ENCODE peak calls at places on chromosomes 5 and 9, in five cellular contexts. One of them, this sample, is unnamed.

GRCh38 chr9:88303785-88304495 is 84.3 kb upstream of the SPIN1 start:
- DNase-seq in A549: no peak
- DNase-seq in HCT116: no peak
- DNase-seq in IMR-90: peak
- DNase-seq in endothelial cell of umbilical vein: no peak
- DNase-seq in this sample: no peak

GRCh38 chr5:175021886-175022285 is 297.5 kb downstream of the MSX2 start:
- DNase-seq in A549: no peak
- DNase-seq in HCT116: no peak
- DNase-seq in IMR-90: no peak
- DNase-seq in endothelial cell of umbilical vein: no peak
- DNase-seq in this sample: no peak

GRCh38 chr9:13351768-13352386 is 72.4 kb upstream of the MPDZ start:
- DNase-seq in A549: peak
- DNase-seq in HCT116: peak
- DNase-seq in IMR-90: peak
- DNase-seq in endothelial cell of umbilical vein: peak
- DNase-seq in this sample: no peak

GRCh38 chr5:35369965-35370790 is 139.9 kb upstream of the PRLR start:
- DNase-seq in A549: no peak
- DNase-seq in HCT116: no peak
- DNase-seq in IMR-90: no peak
- DNase-seq in endothelial cell of umbilical vein: no peak
- DNase-seq in this sample: no peak

GRCh38 chr5:59317023-59317771 is 576.3 kb downstream of the PDE4D start:
- DNase-seq in A549: no peak
- DNase-seq in HCT116: no peak
- DNase-seq in IMR-90: peak
- DNase-seq in endothelial cell of umbilical vein: peak
- DNase-seq in this sample: peak

GRCh38 chr9:136189394-136190236 is 15.3 kb downstream of the LHX3 start:
- DNase-seq in A549: no peak
- DNase-seq in HCT116: no peak
- DNase-seq in IMR-90: no peak
- DNase-seq in endothelial cell of umbilical vein: no peak
- DNase-seq in this sample: no peak

GRCh38 chr5:175535781-175536180 is 57.4 kb downstream of the SFXN1 start:
- DNase-seq in A549: no peak
- DNase-seq in HCT116: no peak
- DNase-seq in IMR-90: no peak
- DNase-seq in endothelial cell of umbilical vein: no peak
- DNase-seq in this sample: no peak

GRCh38 chr5:112974901-112975300 is 1.7 kb upstream of the DCP2 start:
- DNase-seq in A549: no peak
- DNase-seq in HCT116: no peak
- DNase-seq in IMR-90: no peak
- DNase-seq in endothelial cell of umbilical vein: no peak
- DNase-seq in this sample: no peak

GRCh38 chr9:89684218-89684617 is 79.4 kb downstream of the GADD45G start:
- DNase-seq in A549: no peak
- DNase-seq in HCT116: no peak
- DNase-seq in IMR-90: no peak
- DNase-seq in endothelial cell of umbilical vein: no peak
- DNase-seq in this sample: no peak
- H3K27ac ChIP-seq in A549: no peak
- H3K27ac ChIP-seq in HCT116: no peak
- H3K27ac ChIP-seq in IMR-90: no peak
- H3K27ac ChIP-seq in endothelial cell of umbilical vein: no peak
- H3K27ac ChIP-seq in this sample: no peak

GRCh38 chr9:34691556-34691955 is 480 bp upstream of the CCL19 start:
- DNase-seq in A549: no peak
- DNase-seq in HCT116: no peak
- DNase-seq in IMR-90: no peak
- DNase-seq in endothelial cell of umbilical vein: no peak
- DNase-seq in this sample: no peak
- TF ChIP-seq POLR2A in A549: no peak
- TF ChIP-seq POLR2A in HCT116: no peak
- TF ChIP-seq POLR2A in IMR-90: no peak
- TF ChIP-seq POLR2A in endothelial cell of umbilical vein: no peak
- TF ChIP-seq POLR2A in this sample: no peak

GRCh38 chr5:150162142-150162513 is 4.5 kb upstream of the CDX1 start:
- DNase-seq in A549: no peak
- DNase-seq in HCT116: no peak
- DNase-seq in IMR-90: no peak
- DNase-seq in endothelial cell of umbilical vein: no peak
- DNase-seq in this sample: no peak
- H3K27ac ChIP-seq in A549: no peak
- H3K27ac ChIP-seq in HCT116: no peak
- H3K27ac ChIP-seq in IMR-90: no peak
- H3K27ac ChIP-seq in endothelial cell of umbilical vein: no peak
- H3K27ac ChIP-seq in this sample: peak

DNA sequence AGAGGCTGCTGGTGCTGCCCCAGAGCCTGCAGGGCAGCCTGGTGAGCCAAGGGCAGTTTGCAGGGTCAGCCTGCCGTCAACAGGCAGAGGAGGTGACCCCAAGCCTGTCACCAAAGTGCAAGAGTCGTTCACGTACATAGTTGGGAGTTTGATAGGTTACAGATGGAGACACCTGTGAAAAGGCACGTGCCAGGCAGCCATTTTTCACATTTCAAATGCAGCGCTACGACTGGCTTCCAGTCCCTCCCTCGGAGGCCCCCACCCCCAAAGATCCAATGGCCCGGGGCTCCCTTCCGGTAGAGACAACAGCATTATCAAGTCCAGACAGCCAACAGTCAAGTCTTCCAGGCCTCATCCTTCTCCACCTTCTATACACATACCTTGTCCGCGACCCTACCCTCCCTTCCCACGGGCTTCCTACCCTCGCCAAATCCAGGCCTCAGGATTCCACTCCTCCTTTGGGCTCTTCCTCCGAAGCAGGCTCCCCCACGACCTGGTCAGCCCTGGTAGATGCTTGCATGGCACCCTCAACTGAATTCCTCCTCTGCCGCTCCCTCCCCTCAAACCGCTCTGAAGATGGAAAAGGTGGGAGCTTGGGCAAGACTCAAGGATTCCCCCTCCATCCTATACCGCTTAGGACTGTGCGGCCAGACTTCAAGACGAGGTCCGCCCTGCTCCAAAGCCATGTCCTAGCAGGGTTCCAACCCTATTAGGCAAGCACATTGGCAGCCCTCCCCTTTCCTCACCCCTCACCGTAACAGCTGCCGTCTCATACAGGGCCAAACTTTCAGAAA is 13.2 kb downstream of the HNRNPH1 start:
- DNase-seq in A549: no peak
- DNase-seq in HCT116: no peak
- DNase-seq in IMR-90: no peak
- DNase-seq in endothelial cell of umbilical vein: no peak
- DNase-seq in this sample: no peak
- TF ChIP-seq POLR2A in A549: no peak
- TF ChIP-seq POLR2A in HCT116: no peak
- TF ChIP-seq POLR2A in IMR-90: no peak
- TF ChIP-seq POLR2A in endothelial cell of umbilical vein: peak
- TF ChIP-seq POLR2A in this sample: no peak

DNA sequence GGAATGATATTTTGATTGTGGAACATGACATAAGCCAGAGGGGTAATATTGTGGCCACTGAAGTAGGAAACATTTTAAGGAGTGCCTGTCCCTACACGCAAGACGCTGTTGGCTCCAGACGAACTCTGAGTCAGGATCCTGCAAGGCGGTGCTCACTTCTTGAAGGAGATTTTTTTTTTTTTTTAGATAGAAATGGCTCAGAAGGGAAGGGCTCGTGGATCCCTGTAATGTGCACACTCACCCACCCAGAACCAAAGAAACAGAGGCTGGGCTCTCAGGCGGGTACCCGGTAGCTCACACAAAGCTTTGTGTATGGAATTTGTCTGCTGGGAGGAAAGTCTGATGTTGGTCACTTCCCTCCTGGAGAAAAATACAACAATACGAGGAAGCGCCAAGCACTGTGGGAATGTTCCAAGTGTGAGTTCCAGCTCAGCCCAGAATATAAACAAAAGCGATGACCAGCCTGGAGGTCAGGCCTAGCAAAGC is 25.7 kb downstream of the RAPGEF1 start:
- DNase-seq in A549: peak
- DNase-seq in HCT116: no peak
- DNase-seq in IMR-90: peak
- DNase-seq in endothelial cell of umbilical vein: peak
- DNase-seq in this sample: peak
- H3K27ac ChIP-seq in A549: peak
- H3K27ac ChIP-seq in HCT116: no peak
- H3K27ac ChIP-seq in IMR-90: peak
- H3K27ac ChIP-seq in endothelial cell of umbilical vein: peak
- H3K27ac ChIP-seq in this sample: peak

GRCh38 chr9:127828262-127829031 is 25.8 kb downstream of the FPGS start:
- DNase-seq in A549: peak
- DNase-seq in HCT116: peak
- DNase-seq in IMR-90: peak
- DNase-seq in endothelial cell of umbilical vein: peak
- DNase-seq in this sample: peak
- TF ChIP-seq POLR2A in A549: peak
- TF ChIP-seq POLR2A in HCT116: peak
- TF ChIP-seq POLR2A in IMR-90: no peak
- TF ChIP-seq POLR2A in endothelial cell of umbilical vein: peak
- TF ChIP-seq POLR2A in this sample: peak

GRCh38 chr9:134641989-134642384 is 384 bp downstream of the COL5A1 start:
- DNase-seq in A549: no peak
- DNase-seq in HCT116: no peak
- DNase-seq in IMR-90: no peak
- DNase-seq in endothelial cell of umbilical vein: no peak
- DNase-seq in this sample: no peak

GRCh38 chr9:134641173-134641985 is at the start of gene COL5A1:
- DNase-seq in A549: peak
- DNase-seq in HCT116: no peak
- DNase-seq in IMR-90: peak
- DNase-seq in endothelial cell of umbilical vein: peak
- DNase-seq in this sample: peak

GRCh38 chr9:134644715-134645606 is 3.4 kb downstream of the COL5A1 start:
- DNase-seq in A549: peak
- DNase-seq in HCT116: no peak
- DNase-seq in IMR-90: peak
- DNase-seq in endothelial cell of umbilical vein: peak
- DNase-seq in this sample: peak

GRCh38 chr9:134642385-134643181 is 980 bp downstream of the COL5A1 start:
- DNase-seq in A549: peak
- DNase-seq in HCT116: no peak
- DNase-seq in IMR-90: peak
- DNase-seq in endothelial cell of umbilical vein: peak
- DNase-seq in this sample: peak

GRCh38 chr9:134643306-134643705 is 1.7 kb downstream of the COL5A1 start:
- DNase-seq in A549: no peak
- DNase-seq in HCT116: no peak
- DNase-seq in IMR-90: peak
- DNase-seq in endothelial cell of umbilical vein: peak
- DNase-seq in this sample: peak
- H3K27ac ChIP-seq in A549: peak
- H3K27ac ChIP-seq in HCT116: no peak
- H3K27ac ChIP-seq in IMR-90: peak
- H3K27ac ChIP-seq in endothelial cell of umbilical vein: peak
- H3K27ac ChIP-seq in this sample: peak

GRCh38 chr9:120868339-120868675 is 8.7 kb downstream of the PHF19 start:
- DNase-seq in A549: no peak
- DNase-seq in HCT116: no peak
- DNase-seq in IMR-90: peak
- DNase-seq in endothelial cell of umbilical vein: no peak
- DNase-seq in this sample: no peak

GRCh38 chr9:120869726-120870125 is 7.3 kb downstream of the PHF19 start:
- DNase-seq in A549: no peak
- DNase-seq in HCT116: no peak
- DNase-seq in IMR-90: no peak
- DNase-seq in endothelial cell of umbilical vein: no peak
- DNase-seq in this sample: peak

GRCh38 chr9:120869360-120869687 is 7.7 kb downstream of the PHF19 start:
- DNase-seq in A549: no peak
- DNase-seq in HCT116: no peak
- DNase-seq in IMR-90: no peak
- DNase-seq in endothelial cell of umbilical vein: no peak
- DNase-seq in this sample: no peak

GRCh38 chr9:120867676-120868338 is 9.2 kb downstream of the PHF19 start:
- DNase-seq in A549: no peak
- DNase-seq in HCT116: no peak
- DNase-seq in IMR-90: no peak
- DNase-seq in endothelial cell of umbilical vein: no peak
- DNase-seq in this sample: no peak

DNA sequence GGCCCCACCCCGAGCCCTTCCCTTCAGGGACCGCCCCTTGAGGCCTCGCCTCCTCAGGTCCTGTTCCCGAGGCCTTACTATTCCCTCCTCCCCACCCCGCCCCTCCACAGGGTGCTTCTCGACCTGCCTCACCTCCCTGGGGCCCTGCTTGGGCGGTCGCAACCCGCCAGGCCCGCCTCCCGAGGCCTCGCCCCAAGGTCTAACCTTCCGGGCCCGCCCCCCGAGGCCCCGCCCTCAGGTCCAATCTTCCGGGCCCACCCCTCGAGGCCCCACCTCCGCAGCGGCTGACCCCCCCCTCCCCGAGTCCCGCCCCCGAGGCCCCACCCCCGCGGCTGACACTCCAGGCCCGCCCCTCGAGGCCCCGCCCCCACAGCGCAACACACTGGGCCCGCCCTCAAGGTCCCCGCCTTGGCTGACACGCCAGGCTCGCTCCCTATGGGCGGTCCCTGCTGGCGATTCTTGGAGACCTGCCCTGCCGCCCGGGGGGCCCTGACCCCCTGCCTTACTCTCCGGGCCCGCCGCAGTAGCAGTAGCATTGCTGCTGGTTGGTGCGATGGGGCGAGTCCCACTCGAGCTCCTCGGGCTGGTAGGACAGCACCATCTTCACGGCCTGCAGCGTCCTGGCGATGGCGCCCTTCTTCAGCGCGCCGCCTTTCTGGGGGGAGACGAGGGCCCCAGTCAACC is 8.2 kb downstream of the PHF19 start:
- DNase-seq in A549: peak
- DNase-seq in HCT116: peak
- DNase-seq in IMR-90: peak
- DNase-seq in endothelial cell of umbilical vein: peak
- DNase-seq in this sample: peak
- TF ChIP-seq POLR2A in A549: peak
- TF ChIP-seq POLR2A in HCT116: no peak
- TF ChIP-seq POLR2A in IMR-90: peak
- TF ChIP-seq POLR2A in endothelial cell of umbilical vein: no peak
- TF ChIP-seq POLR2A in this sample: peak

This sample was measured in uterus.